ENCODE peak calls at places on chromosomes 6 and 20, in seven cellular contexts. N is AG04450, U is D341Med, T is choroid plexus epithelial cell, H is neural crest cell, I is renal cortical epithelial cell, A is neuronal stem cell. G is an unnamed sample.
A peak's percentile ranks its signal among the peaks of the same experiment; 100 is the strongest.

GRCh38 chr6:27545271-27546046 is 72.6 kb upstream of the ZNF184 start:
- DNase-seq in U (no peak), A (no peak), T (peak; percentile 79), N (peak; percentile 23), I (peak; percentile 65), H (peak; percentile 28), G (peak; percentile 83)

GRCh38 chr6:21359926-21360325 is 233.6 kb upstream of the SOX4 start:
- DNase-seq in T (no peak), I (no peak), U (no peak), A (no peak), N (no peak), H (no peak), G (no peak)

GRCh38 chr6:44249082-44249748 is 2.3 kb downstream of the HSP90AB1 start:
- DNase-seq in I (no peak), H (no peak), T (no peak), A (no peak), N (no peak), U (no peak), G (no peak)

GRCh38 chr6:101454106-101454676 is 60.7 kb downstream of the GRIK2 start:
- DNase-seq in N (no peak), A (no peak), H (no peak), I (no peak), U (no peak), T (no peak), G (no peak)

GRCh38 chr6:12060780-12061619 is 48.9 kb downstream of the HIVEP1 start:
- DNase-seq in H (peak; percentile 23), I (peak; percentile 91), N (no peak), T (peak; percentile 75), A (peak; percentile 39), U (no peak), G (no peak)

GRCh38 chr6:3073382-3073781 is 5.1 kb downstream of the RIPK1 start:
- DNase-seq in U (no peak), N (no peak), T (no peak), I (no peak), H (no peak), A (no peak), G (no peak)

GRCh38 chr20:34111057-34111711 is 859 bp downstream of the EIF2S2 start:
- DNase-seq in H (no peak), I (peak; percentile 82), A (no peak), T (peak; percentile 89), U (no peak), N (no peak), G (no peak)

GRCh38 chr6:71347119-71347518 is 58.5 kb downstream of the OGFRL1 start:
- DNase-seq in N (no peak), U (no peak), A (no peak), T (no peak), H (no peak), I (no peak), G (no peak)

GRCh38 chr6:101399627-101399955 is 6.1 kb downstream of the GRIK2 start:
- DNase-seq in U (no peak), A (no peak), I (no peak), N (no peak), H (no peak), T (no peak), G (peak; percentile 59)

GRCh38 chr6:82178084-82178758 is 69.3 kb downstream of the IBTK start:
- DNase-seq in T (peak; percentile 78), N (no peak), U (no peak), I (peak; percentile 20), A (no peak), H (no peak), G (no peak)

GRCh38 chr6:166511316-166511715 is 75.2 kb downstream of the RAMACL start:
- DNase-seq in N (no peak), A (no peak), I (no peak), U (no peak), T (no peak), H (no peak), G (no peak)

GRCh38 chr6:78611097-78611625 is 256.2 kb upstream of the IRAK1BP1 start:
- DNase-seq in T (no peak), I (peak; percentile 47), U (no peak), N (no peak), A (no peak), H (no peak), G (no peak)

GRCh38 chr6:53611342-53611741 is 54.2 kb downstream of the KLHL31 start:
- DNase-seq in N (no peak), I (peak; percentile 93), H (no peak), U (no peak), T (peak; percentile 39), A (no peak), G (no peak)

GRCh38 chr6:152343735-152344360 is 293.3 kb downstream of the SYNE1 start:
- DNase-seq in T (no peak), I (no peak), A (no peak), N (no peak), U (no peak), H (no peak), G (no peak)

GRCh38 chr6:106300944-106301343 is 24.6 kb downstream of the ATG5 start:
- DNase-seq in T (peak; percentile 76), A (no peak), U (peak; percentile 18), I (peak; percentile 59), N (peak; percentile 21), H (no peak), G (no peak)

G was measured in BE2C.